ENCODE peak calls at places on chromosome 21, in eight cellular contexts. X, C, G, J, M, L, T and Y are unnamed samples.

GRCh38 chr21:46051821-46052675 is 45.9 kb upstream of the COL6A2 start:
- DNase-seq in T (no peak), G (no peak), X (no peak), M (no peak), C (no peak), L (no peak), J (no peak), Y (no peak)

GRCh38 chr21:38596264-38597042 is 98.2 kb upstream of the ERG start:
- DNase-seq in M (no peak), C (no peak), G (no peak), J (no peak), X (no peak), L (no peak), T (no peak), Y (no peak)

GRCh38 chr21:36909901-36910561 is 56.4 kb downstream of the HLCS start:
- DNase-seq in J (no peak), X (no peak), M (no peak), T (no peak), C (no peak), L (no peak), G (no peak), Y (no peak)

GRCh38 chr21:41680444-41681335 is 86.2 kb downstream of the RIPK4 start:
- DNase-seq in C (no peak), G (no peak), L (no peak), M (no peak), J (no peak), X (no peak), T (no peak), Y (no peak)

GRCh38 chr21:38352536-38353219 is 95.9 kb downstream of the KCNJ15 start:
- DNase-seq in L (peak), X (peak), J (peak), C (no peak), M (peak), G (peak), T (peak), Y (peak)

GRCh38 chr21:34526618-34527290 is 14.7 kb upstream of the KCNE1 start:
- DNase-seq in X (peak), G (peak), L (peak), M (peak), J (peak), C (no peak), T (peak), Y (peak)

GRCh38 chr21:26710155-26710554 is 135.1 kb downstream of the ADAMTS1 start:
- DNase-seq in X (no peak), G (no peak), M (no peak), C (no peak), T (no peak), L (no peak), J (no peak), Y (no peak)

GRCh38 chr21:43281661-43282357 is 113.0 kb downstream of the CRYAA start:
- DNase-seq in X (no peak), G (no peak), C (no peak), T (no peak), L (peak), M (no peak), J (no peak), Y (peak)

GRCh38 chr21:42684109-42684916 is 30.9 kb downstream of the PDE9A start:
- DNase-seq in C (peak), L (no peak), G (no peak), X (no peak), T (no peak), M (no peak), J (no peak), Y (no peak)

GRCh38 chr21:42426424-42426823 is 22.7 kb downstream of the UBASH3A start:
- DNase-seq in L (no peak), T (no peak), C (no peak), M (no peak), J (no peak), X (no peak), G (no peak), Y (no peak)

GRCh38 chr21:31293986-31294385 is 50.1 kb downstream of the TIAM1 start:
- DNase-seq in M (no peak), C (no peak), X (no peak), G (no peak), T (no peak), L (no peak), J (no peak), Y (no peak)

GRCh38 chr21:29829514-29830255 is 110.1 kb downstream of the GRIK1 start:
- DNase-seq in G (no peak), X (no peak), J (no peak), L (no peak), M (no peak), T (no peak), C (no peak), Y (no peak)

GRCh38 chr21:42460391-42461184 is 35.4 kb downstream of the RSPH1 start:
- DNase-seq in M (no peak), J (no peak), C (peak), L (no peak), X (no peak), T (peak), G (no peak), Y (no peak)

GRCh38 chr21:44965251-44966022 is 25.6 kb downstream of the SLX9 start:
- DNase-seq in M (no peak), X (no peak), J (no peak), L (peak), G (no peak), C (no peak), T (no peak), Y (no peak)

GRCh38 chr21:42698730-42699129 is 45.3 kb downstream of the PDE9A start:
- DNase-seq in C (no peak), L (no peak), X (no peak), J (no peak), T (no peak), G (no peak), M (no peak), Y (no peak)

GRCh38 chr21:37372127-37372731 is 5.7 kb downstream of the DYRK1A start:
- DNase-seq in M (no peak), G (no peak), L (no peak), C (peak), T (no peak), J (no peak), X (no peak), Y (no peak)

GRCh38 chr21:34132905-34133304 is 59.5 kb downstream of the MRPS6 start:
- DNase-seq in M (no peak), C (no peak), G (no peak), X (no peak), L (no peak), J (no peak), T (no peak), Y (no peak)

GRCh38 chr21:17819878-17820232 is 699 bp upstream of the C21orf91 start:
- DNase-seq in M (no peak), T (no peak), L (no peak), G (no peak), X (no peak), J (no peak), C (no peak), Y (no peak)

GRCh38 chr21:16588433-16588860 is 858.7 kb downstream of the USP25 start:
- DNase-seq in L (peak), T (no peak), G (peak), J (peak), C (no peak), M (peak), X (peak), Y (peak)

GRCh38 chr21:17947546-17947945 is 128.4 kb upstream of the C21orf91 start:
- DNase-seq in G (no peak), X (no peak), T (no peak), M (no peak), L (no peak), J (no peak), C (no peak), Y (no peak)

GRCh38 chr21:43653626-43654025 is 5.7 kb downstream of the HSF2BP start:
- DNase-seq in G (no peak), C (no peak), L (no peak), X (no peak), J (no peak), M (no peak), T (no peak), Y (no peak)

GRCh38 chr21:29125979-29126378 is 4.5 kb upstream of the MAP3K7CL start:
- DNase-seq in X (no peak), C (no peak), M (no peak), J (no peak), T (no peak), L (no peak), G (no peak), Y (no peak)